ENCODE peak calls at places on chromosomes 16 and 17, in six cellular contexts. O is HCEC 1CT; R is neural crest cell; Q is AG04449; Y is psoas muscle; Z is activated CD4-positive, alpha-beta T cell treated with anti-CD3 and anti-CD28 coated beads for 48 hours. B is an unnamed sample.

GRCh38 chr16:79100456-79100855 is 500.1 kb downstream of the MAF start:
- DNase-seq in Y (no peak), Q (no peak), R (no peak), O (no peak), Z (no peak), B (no peak)

GRCh38 chr17:49861150-49861884 is 13.4 kb upstream of the TAC4 start:
- DNase-seq in Q (no peak), Z (peak), O (peak), R (peak), Y (no peak), B (peak)

GRCh38 chr16:78893340-78893739 is 707.2 kb downstream of the MAF start:
- DNase-seq in Y (no peak), R (no peak), O (no peak), Q (no peak), Z (peak), B (no peak)

GRCh38 chr17:81365148-81365600 is 30.1 kb upstream of the BAHCC1 start:
- DNase-seq in Q (no peak), O (peak), R (peak), Y (peak), Z (peak), B (no peak)

GRCh38 chr17:75153854-75154194 is 488 bp downstream of the JPT1 start:
- DNase-seq in Z (peak), Y (peak), R (peak), O (peak), Q (no peak), B (peak)

GRCh38 chr16:49490321-49490705 is 116.7 kb downstream of the C16orf78 start:
- DNase-seq in Q (no peak), Z (no peak), R (no peak), Y (peak), O (no peak), B (no peak)

GRCh38 chr17:27293359-27293897 is 486 bp upstream of the WSB1 start:
- DNase-seq in Z (peak), O (no peak), R (no peak), Q (no peak), Y (no peak), B (no peak)

GRCh38 chr17:65433592-65433991 is 127.9 kb downstream of the AXIN2 start:
- DNase-seq in O (no peak), Y (no peak), Z (peak), R (no peak), Q (no peak), B (no peak)

GRCh38 chr17:32909787-32910369 is 18.1 kb upstream of the TMEM98 start:
- DNase-seq in Y (no peak), Z (peak), R (peak), O (peak), Q (peak), B (peak)

GRCh38 chr17:4220655-4221054 is 43.1 kb downstream of the ANKFY1 start:
- DNase-seq in R (no peak), Q (no peak), Y (no peak), Z (no peak), O (no peak), B (no peak)